ENCODE peak calls at places on chromosome 3, in nine cellular contexts. One of them, this sample, is unnamed.

GRCh38 chr3:81769271-81769670 is 7.8 kb upstream of the GBE1 start:
- DNase-seq in neural crest cell: no peak
- DNase-seq in heart left ventricle: no peak
- DNase-seq in WTC11: no peak
- DNase-seq in endothelial cell of umbilical vein: no peak
- DNase-seq in CD4-positive, alpha-beta T cell: no peak
- DNase-seq in lung: no peak
- DNase-seq in OCI-LY7: no peak
- DNase-seq in BE2C: no peak
- DNase-seq in this sample: no peak

GRCh38 chr3:6709178-6709577 is 151.7 kb upstream of the GRM7 start:
- DNase-seq in neural crest cell: no peak
- DNase-seq in heart left ventricle: no peak
- DNase-seq in WTC11: no peak
- DNase-seq in endothelial cell of umbilical vein: no peak
- DNase-seq in CD4-positive, alpha-beta T cell: no peak
- DNase-seq in lung: no peak
- DNase-seq in OCI-LY7: no peak
- DNase-seq in BE2C: no peak
- DNase-seq in this sample: no peak

GRCh38 chr3:156256256-156256655 is 135.9 kb downstream of the KCNAB1 start:
- DNase-seq in neural crest cell: no peak
- DNase-seq in heart left ventricle: no peak
- DNase-seq in WTC11: no peak
- DNase-seq in endothelial cell of umbilical vein: peak
- DNase-seq in CD4-positive, alpha-beta T cell: no peak
- DNase-seq in lung: no peak
- DNase-seq in OCI-LY7: no peak
- DNase-seq in BE2C: no peak
- DNase-seq in this sample: no peak

GRCh38 chr3:16199769-16200168 is 25.3 kb downstream of the GALNT15 start:
- DNase-seq in neural crest cell: no peak
- DNase-seq in heart left ventricle: no peak
- DNase-seq in WTC11: no peak
- DNase-seq in endothelial cell of umbilical vein: no peak
- DNase-seq in CD4-positive, alpha-beta T cell: no peak
- DNase-seq in lung: no peak
- DNase-seq in OCI-LY7: peak
- DNase-seq in BE2C: no peak
- DNase-seq in this sample: no peak

GRCh38 chr3:144259267-144259666 is 287.6 kb downstream of the DIPK2A start:
- DNase-seq in neural crest cell: no peak
- DNase-seq in heart left ventricle: no peak
- DNase-seq in WTC11: no peak
- DNase-seq in endothelial cell of umbilical vein: no peak
- DNase-seq in CD4-positive, alpha-beta T cell: no peak
- DNase-seq in lung: no peak
- DNase-seq in OCI-LY7: no peak
- DNase-seq in BE2C: no peak
- DNase-seq in this sample: no peak

GRCh38 chr3:120554727-120555660 is 41.1 kb upstream of the NDUFB4 start:
- DNase-seq in neural crest cell: no peak
- DNase-seq in heart left ventricle: no peak
- DNase-seq in WTC11: no peak
- DNase-seq in endothelial cell of umbilical vein: no peak
- DNase-seq in CD4-positive, alpha-beta T cell: no peak
- DNase-seq in lung: no peak
- DNase-seq in OCI-LY7: no peak
- DNase-seq in BE2C: no peak
- DNase-seq in this sample: no peak

GRCh38 chr3:77348244-77348855 is 308.5 kb downstream of the ROBO2 start:
- DNase-seq in neural crest cell: peak
- DNase-seq in heart left ventricle: no peak
- DNase-seq in WTC11: peak
- DNase-seq in endothelial cell of umbilical vein: peak
- DNase-seq in CD4-positive, alpha-beta T cell: no peak
- DNase-seq in lung: no peak
- DNase-seq in OCI-LY7: peak
- DNase-seq in BE2C: peak
- DNase-seq in this sample: peak

GRCh38 chr3:162546910-162547309 is 1050.3 kb downstream of the OTOL1 start:
- DNase-seq in neural crest cell: no peak
- DNase-seq in heart left ventricle: no peak
- DNase-seq in WTC11: no peak
- DNase-seq in endothelial cell of umbilical vein: no peak
- DNase-seq in CD4-positive, alpha-beta T cell: no peak
- DNase-seq in lung: no peak
- DNase-seq in OCI-LY7: no peak
- DNase-seq in BE2C: no peak
- DNase-seq in this sample: no peak

GRCh38 chr3:56347219-56347871 is 120.9 kb downstream of the ERC2 start:
- DNase-seq in neural crest cell: peak
- DNase-seq in heart left ventricle: no peak
- DNase-seq in WTC11: peak
- DNase-seq in endothelial cell of umbilical vein: peak
- DNase-seq in CD4-positive, alpha-beta T cell: no peak
- DNase-seq in lung: peak
- DNase-seq in OCI-LY7: peak
- DNase-seq in BE2C: peak
- DNase-seq in this sample: peak

GRCh38 chr3:25652921-25653320 is 11.8 kb downstream of the TOP2B start:
- DNase-seq in neural crest cell: no peak
- DNase-seq in heart left ventricle: no peak
- DNase-seq in WTC11: no peak
- DNase-seq in endothelial cell of umbilical vein: no peak
- DNase-seq in CD4-positive, alpha-beta T cell: no peak
- DNase-seq in lung: no peak
- DNase-seq in OCI-LY7: no peak
- DNase-seq in BE2C: no peak
- DNase-seq in this sample: no peak

GRCh38 chr3:15538345-15538744 is 16.8 kb upstream of the COLQ start:
- DNase-seq in neural crest cell: no peak
- DNase-seq in heart left ventricle: no peak
- DNase-seq in WTC11: no peak
- DNase-seq in endothelial cell of umbilical vein: no peak
- DNase-seq in CD4-positive, alpha-beta T cell: no peak
- DNase-seq in lung: no peak
- DNase-seq in OCI-LY7: no peak
- DNase-seq in BE2C: no peak
- DNase-seq in this sample: no peak

GRCh38 chr3:154334973-154335420 is 10.7 kb upstream of the DHX36 start:
- DNase-seq in neural crest cell: no peak
- DNase-seq in heart left ventricle: no peak
- DNase-seq in WTC11: no peak
- DNase-seq in endothelial cell of umbilical vein: peak
- DNase-seq in CD4-positive, alpha-beta T cell: no peak
- DNase-seq in lung: no peak
- DNase-seq in OCI-LY7: peak
- DNase-seq in BE2C: no peak
- DNase-seq in this sample: no peak

GRCh38 chr3:194253270-194253669 is 97.9 kb downstream of the CPN2 start:
- DNase-seq in neural crest cell: no peak
- DNase-seq in heart left ventricle: no peak
- DNase-seq in WTC11: no peak
- DNase-seq in endothelial cell of umbilical vein: no peak
- DNase-seq in CD4-positive, alpha-beta T cell: no peak
- DNase-seq in lung: no peak
- DNase-seq in OCI-LY7: no peak
- DNase-seq in BE2C: no peak
- DNase-seq in this sample: no peak

GRCh38 chr3:43248956-43249355 is 37.4 kb upstream of the SNRK start:
- DNase-seq in neural crest cell: no peak
- DNase-seq in heart left ventricle: no peak
- DNase-seq in WTC11: no peak
- DNase-seq in endothelial cell of umbilical vein: no peak
- DNase-seq in CD4-positive, alpha-beta T cell: no peak
- DNase-seq in lung: no peak
- DNase-seq in OCI-LY7: no peak
- DNase-seq in BE2C: no peak
- DNase-seq in this sample: no peak

DNA sequence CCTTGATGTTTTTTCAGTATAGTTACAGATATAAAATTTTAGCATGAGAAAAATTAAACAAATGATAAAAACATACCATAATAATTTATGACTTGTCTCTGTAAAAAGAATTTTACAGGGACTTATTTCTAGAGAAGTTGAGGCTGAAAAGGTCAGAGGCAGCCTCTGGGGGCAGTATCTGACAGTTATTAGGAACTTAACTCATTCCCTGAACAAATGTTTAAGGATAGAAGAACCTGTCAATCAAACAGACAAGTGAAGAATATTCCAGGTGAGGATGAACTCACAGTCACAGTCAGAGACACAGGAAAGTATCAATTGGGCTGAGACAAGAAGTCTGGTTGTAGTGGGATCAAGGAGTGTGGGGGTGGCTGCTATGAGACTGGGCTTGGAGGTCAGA is 7.3 kb downstream of the MYLK start:
- DNase-seq in neural crest cell: no peak
- DNase-seq in heart left ventricle: no peak
- DNase-seq in WTC11: no peak
- DNase-seq in endothelial cell of umbilical vein: no peak
- DNase-seq in CD4-positive, alpha-beta T cell: no peak
- DNase-seq in lung: no peak
- DNase-seq in OCI-LY7: no peak
- DNase-seq in BE2C: no peak
- DNase-seq in this sample: no peak
- TF ChIP-seq CTCF in neural crest cell: peak
- TF ChIP-seq CTCF in heart left ventricle: no peak
- TF ChIP-seq CTCF in WTC11: no peak
- TF ChIP-seq CTCF in endothelial cell of umbilical vein: no peak
- TF ChIP-seq CTCF in CD4-positive, alpha-beta T cell: no peak
- TF ChIP-seq CTCF in lung: no peak
- TF ChIP-seq CTCF in OCI-LY7: peak
- TF ChIP-seq CTCF in BE2C: peak
- TF ChIP-seq CTCF in this sample: no peak

GRCh38 chr3:169564883-169565282 is 98.6 kb downstream of the MECOM start:
- DNase-seq in neural crest cell: no peak
- DNase-seq in heart left ventricle: no peak
- DNase-seq in WTC11: no peak
- DNase-seq in endothelial cell of umbilical vein: no peak
- DNase-seq in CD4-positive, alpha-beta T cell: no peak
- DNase-seq in lung: no peak
- DNase-seq in OCI-LY7: peak
- DNase-seq in BE2C: no peak
- DNase-seq in this sample: no peak
- TF ChIP-seq CTCF in neural crest cell: peak
- TF ChIP-seq CTCF in heart left ventricle: peak
- TF ChIP-seq CTCF in WTC11: no peak
- TF ChIP-seq CTCF in endothelial cell of umbilical vein: no peak
- TF ChIP-seq CTCF in CD4-positive, alpha-beta T cell: no peak
- TF ChIP-seq CTCF in lung: no peak
- TF ChIP-seq CTCF in OCI-LY7: peak
- TF ChIP-seq CTCF in BE2C: peak
- TF ChIP-seq CTCF in this sample: no peak

GRCh38 chr3:152026033-152026556 is 152.7 kb downstream of the SUCNR1 start:
- DNase-seq in neural crest cell: no peak
- DNase-seq in heart left ventricle: no peak
- DNase-seq in WTC11: no peak
- DNase-seq in endothelial cell of umbilical vein: peak
- DNase-seq in CD4-positive, alpha-beta T cell: no peak
- DNase-seq in lung: no peak
- DNase-seq in OCI-LY7: no peak
- DNase-seq in BE2C: no peak
- DNase-seq in this sample: no peak
- TF ChIP-seq CTCF in neural crest cell: no peak
- TF ChIP-seq CTCF in heart left ventricle: no peak
- TF ChIP-seq CTCF in WTC11: no peak
- TF ChIP-seq CTCF in endothelial cell of umbilical vein: peak
- TF ChIP-seq CTCF in CD4-positive, alpha-beta T cell: no peak
- TF ChIP-seq CTCF in lung: no peak
- TF ChIP-seq CTCF in OCI-LY7: peak
- TF ChIP-seq CTCF in BE2C: no peak
- TF ChIP-seq CTCF in this sample: no peak

GRCh38 chr3:128591728-128592426 is 58.7 kb downstream of the RPN1 start:
- DNase-seq in neural crest cell: no peak
- DNase-seq in heart left ventricle: no peak
- DNase-seq in WTC11: no peak
- DNase-seq in endothelial cell of umbilical vein: no peak
- DNase-seq in CD4-positive, alpha-beta T cell: no peak
- DNase-seq in lung: no peak
- DNase-seq in OCI-LY7: no peak
- DNase-seq in BE2C: no peak
- DNase-seq in this sample: no peak

GRCh38 chr3:128587391-128587790 is 63.2 kb downstream of the RPN1 start:
- DNase-seq in neural crest cell: no peak
- DNase-seq in heart left ventricle: no peak
- DNase-seq in WTC11: no peak
- DNase-seq in endothelial cell of umbilical vein: no peak
- DNase-seq in CD4-positive, alpha-beta T cell: no peak
- DNase-seq in lung: no peak
- DNase-seq in OCI-LY7: no peak
- DNase-seq in BE2C: no peak
- DNase-seq in this sample: no peak

GRCh38 chr3:128592891-128593290 is 57.7 kb downstream of the RPN1 start:
- DNase-seq in neural crest cell: no peak
- DNase-seq in heart left ventricle: no peak
- DNase-seq in WTC11: no peak
- DNase-seq in endothelial cell of umbilical vein: no peak
- DNase-seq in CD4-positive, alpha-beta T cell: no peak
- DNase-seq in lung: no peak
- DNase-seq in OCI-LY7: no peak
- DNase-seq in BE2C: no peak
- DNase-seq in this sample: no peak

GRCh38 chr3:128588147-128588546 is 62.5 kb downstream of the RPN1 start:
- DNase-seq in neural crest cell: no peak
- DNase-seq in heart left ventricle: no peak
- DNase-seq in WTC11: no peak
- DNase-seq in endothelial cell of umbilical vein: no peak
- DNase-seq in CD4-positive, alpha-beta T cell: no peak
- DNase-seq in lung: no peak
- DNase-seq in OCI-LY7: no peak
- DNase-seq in BE2C: no peak
- DNase-seq in this sample: no peak

GRCh38 chr3:128590948-128591347 is 59.7 kb downstream of the RPN1 start:
- DNase-seq in neural crest cell: no peak
- DNase-seq in heart left ventricle: no peak
- DNase-seq in WTC11: peak
- DNase-seq in endothelial cell of umbilical vein: no peak
- DNase-seq in CD4-positive, alpha-beta T cell: no peak
- DNase-seq in lung: no peak
- DNase-seq in OCI-LY7: no peak
- DNase-seq in BE2C: no peak
- DNase-seq in this sample: no peak
- TF ChIP-seq CTCF in neural crest cell: no peak
- TF ChIP-seq CTCF in heart left ventricle: no peak
- TF ChIP-seq CTCF in WTC11: peak
- TF ChIP-seq CTCF in endothelial cell of umbilical vein: no peak
- TF ChIP-seq CTCF in CD4-positive, alpha-beta T cell: no peak
- TF ChIP-seq CTCF in lung: no peak
- TF ChIP-seq CTCF in OCI-LY7: peak
- TF ChIP-seq CTCF in BE2C: peak
- TF ChIP-seq CTCF in this sample: peak